ENCODE peak calls at places on chromosome 13, in five cellular contexts. One of them, this sample, is unnamed. For H3K4me1, the result is how much of the 10 kb centered on the place peaks cover.

GRCh38 chr13:80823472-80823871 is 482.5 kb upstream of the SPRY2 start:
- DNase-seq in PC-3: no peak
- DNase-seq in GM23248: no peak
- DNase-seq in fibroblast of lung: no peak
- DNase-seq in K562: no peak
- DNase-seq in this sample: no peak

GRCh38 chr13:112247471-112248405 is 128.4 kb upstream of the SPACA7 start:
- DNase-seq in PC-3: no peak
- DNase-seq in GM23248: no peak
- DNase-seq in fibroblast of lung: no peak
- DNase-seq in K562: no peak
- DNase-seq in this sample: no peak

GRCh38 chr13:25281937-25282332 is 5.4 kb downstream of the MTMR6 start:
- DNase-seq in PC-3: no peak
- DNase-seq in GM23248: no peak
- DNase-seq in fibroblast of lung: no peak
- DNase-seq in K562: no peak
- DNase-seq in this sample: no peak

GRCh38 chr13:24123761-24124160 is 36.8 kb upstream of the SPATA13 start:
- DNase-seq in PC-3: no peak
- DNase-seq in GM23248: no peak
- DNase-seq in fibroblast of lung: no peak
- DNase-seq in K562: no peak
- DNase-seq in this sample: no peak

GRCh38 chr13:76129305-76130040 is 493.3 kb downstream of the LMO7 start:
- DNase-seq in PC-3: no peak
- DNase-seq in GM23248: no peak
- DNase-seq in fibroblast of lung: no peak
- DNase-seq in K562: no peak
- DNase-seq in this sample: no peak

GRCh38 chr13:102758842-102759241 is 14.7 kb downstream of the TEX30 start:
- DNase-seq in PC-3: no peak
- DNase-seq in GM23248: no peak
- DNase-seq in fibroblast of lung: no peak
- DNase-seq in K562: no peak
- DNase-seq in this sample: no peak

GRCh38 chr13:111906816-111907215 is 160.1 kb upstream of the SOX1 start:
- DNase-seq in PC-3: no peak
- DNase-seq in GM23248: no peak
- DNase-seq in fibroblast of lung: no peak
- DNase-seq in K562: no peak
- DNase-seq in this sample: no peak

GRCh38 chr13:98025480-98026025 is 72.1 kb downstream of the IPO5 start:
- DNase-seq in PC-3: no peak
- DNase-seq in GM23248: no peak
- DNase-seq in fibroblast of lung: peak
- DNase-seq in K562: no peak
- DNase-seq in this sample: no peak

GRCh38 chr13:66860868-66861447 is 369.2 kb downstream of the PCDH9 start:
- DNase-seq in PC-3: no peak
- DNase-seq in GM23248: no peak
- DNase-seq in fibroblast of lung: no peak
- DNase-seq in K562: no peak
- DNase-seq in this sample: no peak

GRCh38 chr13:112134150-112135075 is 67.5 kb downstream of the SOX1 start:
- DNase-seq in PC-3: no peak
- DNase-seq in GM23248: no peak
- DNase-seq in fibroblast of lung: no peak
- DNase-seq in K562: peak
- DNase-seq in this sample: no peak

GRCh38 chr13:22018297-22019210 is 347.7 kb downstream of the FGF9 start:
- DNase-seq in PC-3: no peak
- DNase-seq in GM23248: no peak
- DNase-seq in fibroblast of lung: no peak
- DNase-seq in K562: no peak
- DNase-seq in this sample: no peak

GRCh38 chr13:20411638-20412342 is 113.9 kb downstream of the CRYL1 start:
- DNase-seq in PC-3: no peak
- DNase-seq in GM23248: no peak
- DNase-seq in fibroblast of lung: no peak
- DNase-seq in K562: no peak
- DNase-seq in this sample: no peak

GRCh38 chr13:20825476-20825875 is 51.7 kb upstream of the EEF1AKMT1 start:
- DNase-seq in PC-3: no peak
- DNase-seq in GM23248: peak
- DNase-seq in fibroblast of lung: peak
- DNase-seq in K562: no peak
- DNase-seq in this sample: peak

GRCh38 chr13:111129465-111130110 is 14.5 kb downstream of the ARHGEF7 start:
- DNase-seq in PC-3: no peak
- DNase-seq in GM23248: no peak
- DNase-seq in fibroblast of lung: no peak
- DNase-seq in K562: no peak
- DNase-seq in this sample: no peak

GRCh38 chr13:65594255-65594654 is 1635.9 kb downstream of the PCDH9 start:
- DNase-seq in PC-3: no peak
- DNase-seq in GM23248: peak
- DNase-seq in fibroblast of lung: peak
- DNase-seq in K562: no peak
- DNase-seq in this sample: peak

GRCh38 chr13:99266827-99267226 is 8.6 kb upstream of the GPR18 start:
- DNase-seq in PC-3: peak
- DNase-seq in GM23248: no peak
- DNase-seq in fibroblast of lung: no peak
- DNase-seq in K562: no peak
- DNase-seq in this sample: no peak

GRCh38 chr13:99267927-99268326 is 9.7 kb upstream of the GPR18 start:
- DNase-seq in PC-3: no peak
- DNase-seq in GM23248: no peak
- DNase-seq in fibroblast of lung: no peak
- DNase-seq in K562: peak
- DNase-seq in this sample: no peak

GRCh38 chr13:99270503-99270902 is 12.3 kb upstream of the GPR18 start:
- DNase-seq in PC-3: no peak
- DNase-seq in GM23248: no peak
- DNase-seq in fibroblast of lung: no peak
- DNase-seq in K562: no peak
- DNase-seq in this sample: no peak

GRCh38 chr13:99269627-99270252 is 11.6 kb upstream of the GPR18 start:
- DNase-seq in PC-3: peak
- DNase-seq in GM23248: peak
- DNase-seq in fibroblast of lung: peak
- DNase-seq in K562: no peak
- DNase-seq in this sample: peak

GRCh38 chr13:99268822-99269221 is 10.6 kb upstream of the GPR18 start:
- DNase-seq in PC-3: no peak
- DNase-seq in GM23248: no peak
- DNase-seq in fibroblast of lung: no peak
- DNase-seq in K562: no peak
- DNase-seq in this sample: no peak
- H3K4me1 ChIP-seq in PC-3: under half
- H3K4me1 ChIP-seq in GM23248: under half
- H3K4me1 ChIP-seq in fibroblast of lung: under half
- H3K4me1 ChIP-seq in K562: under half
- H3K4me1 ChIP-seq in this sample: under half

GRCh38 chr13:32946558-32946957 is 69.7 kb upstream of the KL start:
- DNase-seq in PC-3: no peak
- DNase-seq in GM23248: no peak
- DNase-seq in fibroblast of lung: no peak
- DNase-seq in K562: no peak
- DNase-seq in this sample: no peak

GRCh38 chr13:32938907-32939306 is 77.3 kb upstream of the KL start:
- DNase-seq in PC-3: peak
- DNase-seq in GM23248: peak
- DNase-seq in fibroblast of lung: peak
- DNase-seq in K562: no peak
- DNase-seq in this sample: peak

GRCh38 chr13:32941368-32941767 is 74.9 kb upstream of the KL start:
- DNase-seq in PC-3: no peak
- DNase-seq in GM23248: no peak
- DNase-seq in fibroblast of lung: no peak
- DNase-seq in K562: no peak
- DNase-seq in this sample: no peak

DNA sequence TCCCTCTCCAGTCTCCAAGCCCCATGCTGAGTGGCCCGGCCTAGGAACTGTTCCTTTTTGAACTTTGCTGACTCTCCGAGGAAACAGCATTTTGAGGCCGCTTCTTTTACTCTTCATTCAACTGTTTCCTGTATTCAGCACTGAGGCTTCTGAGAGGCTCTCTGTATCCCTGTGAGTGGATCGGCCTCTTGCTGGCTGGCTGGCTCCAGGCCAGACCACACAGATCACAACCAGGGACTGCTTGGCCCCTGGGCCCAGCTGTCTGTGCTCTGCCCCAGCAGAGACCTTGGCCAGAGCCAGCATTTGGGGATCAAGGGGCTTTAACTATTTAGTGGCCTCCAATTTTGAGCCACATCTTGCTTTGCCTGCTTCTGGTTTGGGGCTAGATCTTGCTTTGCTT is 75.6 kb upstream of the KL start:
- DNase-seq in PC-3: no peak
- DNase-seq in GM23248: peak
- DNase-seq in fibroblast of lung: peak
- DNase-seq in K562: no peak
- DNase-seq in this sample: peak
- H3K4me3 ChIP-seq in PC-3: no peak
- H3K4me3 ChIP-seq in GM23248: no peak
- H3K4me3 ChIP-seq in fibroblast of lung: no peak
- H3K4me3 ChIP-seq in K562: no peak
- H3K4me3 ChIP-seq in this sample: no peak

DNA sequence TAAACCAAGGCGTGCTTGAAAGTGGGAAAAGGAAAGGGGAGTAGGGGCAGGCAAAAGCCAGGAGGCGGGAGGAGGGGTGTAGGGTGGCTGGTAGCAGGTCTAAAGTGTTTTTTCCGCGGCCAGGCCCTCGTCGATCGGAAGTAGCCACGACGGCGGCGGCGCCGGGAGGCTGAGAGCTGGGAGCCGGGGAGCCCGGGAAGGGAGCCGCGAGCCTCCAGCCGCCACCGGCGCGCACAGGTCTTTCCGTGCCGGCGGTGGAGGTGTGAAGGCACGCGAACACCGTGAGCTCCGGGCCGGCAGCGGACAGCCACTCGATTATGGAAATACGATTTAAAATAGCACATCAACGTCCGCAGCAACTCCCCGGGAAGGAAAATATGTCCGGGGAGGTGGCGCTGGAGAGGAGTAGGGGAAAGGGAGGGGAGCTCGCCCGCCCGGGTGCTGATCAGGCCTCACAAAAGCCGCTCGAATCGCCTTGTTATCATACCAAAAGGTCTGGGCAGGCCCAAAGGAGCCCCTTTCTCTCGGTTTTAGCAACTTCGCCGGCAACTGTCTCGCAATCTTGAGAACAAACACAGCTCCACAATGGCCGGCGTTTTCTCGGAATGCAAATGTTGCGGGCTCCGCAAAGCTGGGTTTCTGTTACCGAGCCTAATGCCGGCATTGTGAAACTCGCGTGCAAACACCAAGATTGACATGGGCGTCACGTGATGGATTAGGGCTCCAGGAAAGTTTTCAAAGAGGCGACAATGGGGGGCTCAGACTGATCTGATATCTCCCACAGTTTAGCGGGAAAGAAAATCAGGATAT is 2.9 kb upstream of the PCDH8 start:
- DNase-seq in PC-3: no peak
- DNase-seq in GM23248: peak
- DNase-seq in fibroblast of lung: peak
- DNase-seq in K562: no peak
- DNase-seq in this sample: no peak
- TF ChIP-seq EZH2 in PC-3: no peak
- TF ChIP-seq EZH2 in GM23248: no peak
- TF ChIP-seq EZH2 in fibroblast of lung: no peak
- TF ChIP-seq EZH2 in K562: no peak
- TF ChIP-seq EZH2 in this sample: no peak

DNA sequence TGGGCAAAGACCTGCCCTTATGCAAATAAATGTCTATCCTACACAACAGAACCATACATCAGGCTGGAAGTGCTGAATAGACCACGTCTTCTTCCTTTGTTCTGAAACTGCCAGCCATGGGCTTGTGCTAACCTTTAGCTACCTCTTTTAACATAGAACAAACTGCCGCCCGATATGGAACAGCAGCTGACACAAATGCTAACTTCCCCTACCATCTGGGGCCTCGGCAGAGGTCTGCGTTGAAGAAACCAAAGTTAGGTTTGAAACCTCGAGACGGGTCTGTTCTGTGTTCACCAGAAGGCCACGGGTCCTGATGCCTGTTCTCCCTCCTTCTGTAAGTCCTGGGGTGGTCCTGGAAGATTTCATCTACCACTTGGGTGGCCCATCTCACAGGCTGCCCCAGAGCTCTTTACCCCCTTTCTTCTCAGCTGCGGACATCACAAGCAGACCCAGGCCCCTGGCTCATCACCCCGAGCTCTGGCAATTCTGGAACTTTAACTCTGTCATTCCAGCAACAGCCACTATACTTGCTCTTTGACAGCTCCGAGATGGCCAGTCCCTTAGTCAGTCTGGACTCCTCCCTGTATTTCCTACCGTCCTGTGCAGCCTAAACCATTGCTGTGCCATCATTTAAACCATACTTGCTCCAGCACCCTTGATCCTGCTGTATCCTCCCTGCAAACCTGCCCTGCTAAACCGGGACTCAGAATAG is 146.7 kb downstream of the USP12 start:
- DNase-seq in PC-3: no peak
- DNase-seq in GM23248: no peak
- DNase-seq in fibroblast of lung: no peak
- DNase-seq in K562: no peak
- DNase-seq in this sample: no peak
- H3K4me1 ChIP-seq in PC-3: under half
- H3K4me1 ChIP-seq in GM23248: under half
- H3K4me1 ChIP-seq in fibroblast of lung: under half
- H3K4me1 ChIP-seq in K562: under half
- H3K4me1 ChIP-seq in this sample: under half

DNA sequence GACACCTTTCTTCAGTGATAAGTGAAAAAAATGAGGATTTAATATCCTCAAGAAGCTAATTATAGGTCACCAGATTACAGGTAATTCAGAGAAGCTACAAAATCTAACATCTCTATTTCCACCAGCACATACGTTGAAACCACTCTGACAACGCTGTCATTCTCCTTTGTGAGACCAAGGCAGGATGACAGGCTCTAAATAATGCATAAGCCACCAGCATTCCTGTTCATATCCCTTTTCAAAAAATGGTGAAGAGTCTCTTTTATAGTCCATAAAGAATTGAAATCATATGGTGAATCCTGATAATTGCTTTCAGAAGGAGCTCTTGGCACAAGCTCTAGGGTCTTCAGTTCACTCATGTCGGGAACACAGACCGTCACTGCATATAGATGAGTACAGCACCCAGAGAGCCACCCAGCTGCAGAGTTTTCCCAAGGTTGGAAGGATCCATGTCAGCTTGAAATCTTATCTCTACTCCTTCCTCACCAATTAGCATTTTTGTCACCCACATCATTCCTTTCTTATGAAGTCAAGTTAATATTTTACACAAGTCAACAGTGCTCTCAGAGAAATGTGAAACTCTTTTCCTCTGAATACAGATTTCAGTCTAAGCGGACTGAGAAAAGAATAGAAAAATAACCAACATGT is 431.4 kb downstream of the TBC1D4 start:
- DNase-seq in PC-3: no peak
- DNase-seq in GM23248: peak
- DNase-seq in fibroblast of lung: peak
- DNase-seq in K562: no peak
- DNase-seq in this sample: peak
- H3K4me3 ChIP-seq in PC-3: no peak
- H3K4me3 ChIP-seq in GM23248: peak
- H3K4me3 ChIP-seq in fibroblast of lung: no peak
- H3K4me3 ChIP-seq in K562: no peak
- H3K4me3 ChIP-seq in this sample: no peak

This sample was measured in astrocyte.